ENCODE peak calls at places on chromosomes 6 and 20, in five cellular contexts. One of them, this sample, is unnamed.

GRCh38 chr6:128586095-128586494 is 65.7 kb upstream of the PTPRK start:
- DNase-seq in mesendoderm: no peak
- DNase-seq in A172: no peak
- DNase-seq in IMR-90: no peak
- DNase-seq in NCI-H187: no peak
- DNase-seq in this sample: no peak

GRCh38 chr6:169162968-169163903 is 90.4 kb downstream of the THBS2 start:
- DNase-seq in IMR-90: peak
- DNase-seq in NCI-H187: no peak
- DNase-seq in A172: peak
- DNase-seq in mesendoderm: no peak
- DNase-seq in this sample: no peak

GRCh38 chr6:46979206-46979605 is 57.5 kb upstream of the ADGRF5 start:
- DNase-seq in A172: no peak
- DNase-seq in NCI-H187: no peak
- DNase-seq in IMR-90: no peak
- DNase-seq in mesendoderm: no peak
- DNase-seq in this sample: no peak

GRCh38 chr6:170130201-170130621 is 160.7 kb downstream of the DLL1 start:
- DNase-seq in IMR-90: no peak
- DNase-seq in mesendoderm: no peak
- DNase-seq in A172: no peak
- DNase-seq in NCI-H187: no peak
- DNase-seq in this sample: no peak

GRCh38 chr20:63956664-63957003 is 418 bp upstream of the UCKL1 start:
- DNase-seq in NCI-H187: no peak
- DNase-seq in IMR-90: no peak
- DNase-seq in A172: no peak
- DNase-seq in mesendoderm: no peak
- DNase-seq in this sample: no peak

GRCh38 chr6:11223296-11223695 is 9.2 kb downstream of the NEDD9 start:
- DNase-seq in mesendoderm: no peak
- DNase-seq in A172: no peak
- DNase-seq in NCI-H187: no peak
- DNase-seq in IMR-90: no peak
- DNase-seq in this sample: no peak

GRCh38 chr6:129748212-129748900 is 38.4 kb upstream of the ARHGAP18 start:
- DNase-seq in mesendoderm: peak
- DNase-seq in IMR-90: peak
- DNase-seq in A172: peak
- DNase-seq in NCI-H187: no peak
- DNase-seq in this sample: no peak

GRCh38 chr6:137136065-137136464 is 37.4 kb downstream of the IL22RA2 start:
- DNase-seq in IMR-90: no peak
- DNase-seq in A172: no peak
- DNase-seq in NCI-H187: no peak
- DNase-seq in mesendoderm: no peak
- DNase-seq in this sample: no peak

GRCh38 chr6:112153926-112154621 is 66.7 kb downstream of the FAM229B start:
- DNase-seq in IMR-90: peak
- DNase-seq in NCI-H187: no peak
- DNase-seq in mesendoderm: no peak
- DNase-seq in A172: peak
- DNase-seq in this sample: no peak

GRCh38 chr20:49478266-49478665 is 4.2 kb downstream of the KCNB1 start:
- DNase-seq in A172: no peak
- DNase-seq in NCI-H187: no peak
- DNase-seq in IMR-90: no peak
- DNase-seq in mesendoderm: no peak
- DNase-seq in this sample: no peak

This sample was measured in NCI-H1105.